ENCODE peak calls at places on chromosome 19, in nine cellular contexts. G, R, V, U, T, H, Z, I and K are unnamed samples.

GRCh38 chr19:20273951-20274578 is 107.1 kb downstream of the ZNF486 start:
- DNase-seq in H (no peak), Z (no peak), V (no peak), U (no peak), G (no peak), R (no peak), I (no peak), T (no peak), K (no peak)

GRCh38 chr19:524062-524674 is 7.4 kb upstream of the CDC34 start:
- DNase-seq in U (no peak), I (no peak), Z (no peak), R (peak; percentile 18), H (no peak), T (no peak), V (no peak), G (no peak), K (no peak)

GRCh38 chr19:31545766-31546165 is 196.5 kb upstream of the TSHZ3 start:
- DNase-seq in Z (no peak), V (no peak), U (no peak), T (no peak), G (no peak), I (no peak), H (no peak), R (no peak), K (peak; percentile 27)

GRCh38 chr19:47760632-47760999 is 15.3 kb downstream of the NOP53 start:
- DNase-seq in I (no peak), H (no peak), V (no peak), R (no peak), Z (no peak), G (no peak), T (no peak), U (no peak), K (no peak)

GRCh38 chr19:13881692-13882418 is 4.9 kb downstream of the NANOS3 start:
- DNase-seq in T (no peak), U (no peak), I (no peak), H (peak; percentile 51), G (no peak), Z (peak; percentile 77), V (peak; percentile 57), R (peak; percentile 46), K (no peak)

GRCh38 chr19:46714523-46715106 is 2.3 kb downstream of the PRKD2 start:
- DNase-seq in Z (peak; percentile 80), U (no peak), T (no peak), G (peak; percentile 55), V (no peak), R (no peak), I (no peak), H (peak; percentile 62), K (peak; percentile 47)

GRCh38 chr19:16660763-16661479 is at the start of gene TMEM38A:
- DNase-seq in T (no peak), V (peak; percentile 40), U (no peak), Z (no peak), R (no peak), H (peak; percentile 54), G (peak; percentile 36), I (peak; percentile 52), K (peak; percentile 61)

GRCh38 chr19:5068251-5069090 is 99.6 kb downstream of the KDM4B start:
- DNase-seq in U (no peak), I (no peak), V (no peak), H (no peak), G (no peak), R (no peak), T (no peak), Z (no peak), K (no peak)

GRCh38 chr19:16714702-16715294 is 4.8 kb upstream of the NWD1 start:
- DNase-seq in U (no peak), I (peak; percentile 62), R (peak; percentile 39), Z (peak; percentile 80), G (no peak), T (no peak), H (peak; percentile 60), V (peak; percentile 41), K (peak; percentile 84)

GRCh38 chr19:49866933-49867782 is at the start of gene PNKP:
- DNase-seq in H (peak; percentile 86), Z (peak; percentile 97), G (peak; percentile 78), T (peak; percentile 94), I (peak; percentile 89), U (peak; percentile 88), V (peak; percentile 90), R (peak; percentile 97), K (peak; percentile 93)

GRCh38 chr19:45515807-45516401 is 8.6 kb downstream of the VASP start:
- DNase-seq in H (peak; percentile 47), G (no peak), T (no peak), R (no peak), Z (peak; percentile 50), I (no peak), V (no peak), U (no peak), K (no peak)

GRCh38 chr19:11016591-11016990 is 55.8 kb downstream of the SMARCA4 start:
- DNase-seq in U (no peak), Z (no peak), T (no peak), R (peak; percentile 6), I (no peak), V (no peak), G (no peak), H (no peak), K (no peak)

GRCh38 chr19:31280266-31281006 is 68.8 kb downstream of the TSHZ3 start:
- DNase-seq in I (no peak), G (no peak), T (no peak), Z (no peak), U (no peak), V (no peak), R (no peak), H (no peak), K (no peak)

GRCh38 chr19:38395381-38396127 is 7.1 kb downstream of the SPRED3 start:
- DNase-seq in V (no peak), Z (no peak), U (no peak), R (no peak), T (no peak), H (peak; percentile 55), I (no peak), G (no peak), K (no peak)

GRCh38 chr19:53553865-53554791 is 16.2 kb downstream of the ZNF331 start:
- DNase-seq in T (no peak), Z (peak; percentile 90), U (peak; percentile 38), V (peak; percentile 80), R (peak; percentile 95), H (peak; percentile 89), I (no peak), G (peak; percentile 90), K (no peak)

GRCh38 chr19:48674216-48674809 is 1.5 kb upstream of the NTN5 start:
- DNase-seq in G (no peak), I (no peak), Z (no peak), U (no peak), H (no peak), T (no peak), V (no peak), R (no peak), K (no peak)

GRCh38 chr19:13154241-13154778 is 4.1 kb downstream of the IER2 start:
- DNase-seq in I (peak; percentile 63), T (no peak), R (peak; percentile 96), U (peak; percentile 86), G (no peak), Z (peak; percentile 74), V (peak; percentile 84), H (peak; percentile 80), K (peak; percentile 61)

GRCh38 chr19:41541990-41542584 is 33.9 kb upstream of the CEACAM21 start:
- DNase-seq in I (peak; percentile 9), V (peak; percentile 24), U (no peak), Z (peak; percentile 82), T (no peak), H (peak; percentile 82), G (peak; percentile 69), R (peak; percentile 54), K (peak; percentile 70)

GRCh38 chr19:45712699-45713067 is 18.0 kb downstream of the FBXO46 start:
- DNase-seq in Z (no peak), R (no peak), I (no peak), G (no peak), H (no peak), U (no peak), T (no peak), V (no peak), K (no peak)

GRCh38 chr19:45306522-45307027 is 16.1 kb downstream of the CKM start:
- DNase-seq in R (no peak), T (peak; percentile 45), V (no peak), I (no peak), G (no peak), U (no peak), H (no peak), Z (no peak), K (no peak)